ENCODE peak calls at places on chromosomes 11 and 22, in seven cellular contexts. One of them, this sample, is unnamed.

GRCh38 chr22:37148031-37148651 is 1.6 kb downstream of the IL2RB start:
- DNase-seq in fibroblast of villous mesenchyme: no peak
- DNase-seq in GM13976: no peak
- DNase-seq in mucosa of descending colon: no peak
- DNase-seq in pancreas: peak; percentile 33
- DNase-seq in neural progenitor cell: no peak
- DNase-seq in tibial artery: no peak
- DNase-seq in this sample: peak; percentile 39

GRCh38 chr22:27086728-27087450 is 429.5 kb downstream of the MIAT start:
- DNase-seq in fibroblast of villous mesenchyme: no peak
- DNase-seq in GM13976: no peak
- DNase-seq in mucosa of descending colon: no peak
- DNase-seq in pancreas: no peak
- DNase-seq in neural progenitor cell: no peak
- DNase-seq in tibial artery: no peak
- DNase-seq in this sample: no peak

GRCh38 chr11:116224154-116224888 is 548.5 kb downstream of the BUD13 start:
- DNase-seq in fibroblast of villous mesenchyme: peak; percentile 22
- DNase-seq in GM13976: peak; percentile 69
- DNase-seq in mucosa of descending colon: no peak
- DNase-seq in pancreas: no peak
- DNase-seq in neural progenitor cell: peak; percentile 63
- DNase-seq in tibial artery: no peak
- DNase-seq in this sample: peak; percentile 66

GRCh38 chr11:59216654-59217640 is 4.2 kb upstream of the MPEG1 start:
- DNase-seq in fibroblast of villous mesenchyme: peak; percentile 63
- DNase-seq in GM13976: peak; percentile 50
- DNase-seq in mucosa of descending colon: no peak
- DNase-seq in pancreas: no peak
- DNase-seq in neural progenitor cell: no peak
- DNase-seq in tibial artery: no peak
- DNase-seq in this sample: peak; percentile 64

GRCh38 chr11:83035070-83035854 is 36.4 kb downstream of the RAB30 start:
- DNase-seq in fibroblast of villous mesenchyme: peak; percentile 74
- DNase-seq in GM13976: no peak
- DNase-seq in mucosa of descending colon: no peak
- DNase-seq in pancreas: no peak
- DNase-seq in neural progenitor cell: no peak
- DNase-seq in tibial artery: no peak
- DNase-seq in this sample: no peak

GRCh38 chr11:117281159-117281558 is 10.0 kb upstream of the BACE1-AS start:
- DNase-seq in fibroblast of villous mesenchyme: peak; percentile 96
- DNase-seq in GM13976: no peak
- DNase-seq in mucosa of descending colon: no peak
- DNase-seq in pancreas: no peak
- DNase-seq in neural progenitor cell: no peak
- DNase-seq in tibial artery: no peak
- DNase-seq in this sample: no peak

GRCh38 chr11:20934521-20934920 is 265.1 kb downstream of the NELL1 start:
- DNase-seq in fibroblast of villous mesenchyme: no peak
- DNase-seq in GM13976: no peak
- DNase-seq in mucosa of descending colon: no peak
- DNase-seq in pancreas: no peak
- DNase-seq in neural progenitor cell: no peak
- DNase-seq in tibial artery: no peak
- DNase-seq in this sample: no peak

GRCh38 chr22:22015631-22016030 is 33.0 kb upstream of the TOP3B start:
- DNase-seq in fibroblast of villous mesenchyme: no peak
- DNase-seq in GM13976: no peak
- DNase-seq in mucosa of descending colon: no peak
- DNase-seq in pancreas: no peak
- DNase-seq in neural progenitor cell: no peak
- DNase-seq in tibial artery: no peak
- DNase-seq in this sample: no peak

GRCh38 chr22:36386351-36386899 is 1.3 kb downstream of the MYH9 start:
- DNase-seq in fibroblast of villous mesenchyme: no peak
- DNase-seq in GM13976: peak; percentile 79
- DNase-seq in mucosa of descending colon: peak; percentile 78
- DNase-seq in pancreas: peak; percentile 77
- DNase-seq in neural progenitor cell: peak; percentile 79
- DNase-seq in tibial artery: peak; percentile 78
- DNase-seq in this sample: peak; percentile 73

GRCh38 chr22:46336119-46337078 is 885 bp downstream of the TRMU start:
- DNase-seq in fibroblast of villous mesenchyme: peak; percentile 21
- DNase-seq in GM13976: no peak
- DNase-seq in mucosa of descending colon: peak; percentile 62
- DNase-seq in pancreas: peak; percentile 76
- DNase-seq in neural progenitor cell: peak; percentile 70
- DNase-seq in tibial artery: no peak
- DNase-seq in this sample: no peak

GRCh38 chr11:62513651-62514050 is 33.0 kb downstream of the AHNAK start:
- DNase-seq in fibroblast of villous mesenchyme: no peak
- DNase-seq in GM13976: no peak
- DNase-seq in mucosa of descending colon: no peak
- DNase-seq in pancreas: no peak
- DNase-seq in neural progenitor cell: no peak
- DNase-seq in tibial artery: no peak
- DNase-seq in this sample: no peak

GRCh38 chr11:110689306-110689705 is 22.9 kb downstream of the ARHGAP20 start:
- DNase-seq in fibroblast of villous mesenchyme: no peak
- DNase-seq in GM13976: no peak
- DNase-seq in mucosa of descending colon: no peak
- DNase-seq in pancreas: no peak
- DNase-seq in neural progenitor cell: no peak
- DNase-seq in tibial artery: no peak
- DNase-seq in this sample: no peak

GRCh38 chr11:63132985-63133775 is 10.8 kb downstream of the SLC22A24 start:
- DNase-seq in fibroblast of villous mesenchyme: no peak
- DNase-seq in GM13976: no peak
- DNase-seq in mucosa of descending colon: no peak
- DNase-seq in pancreas: peak; percentile 24
- DNase-seq in neural progenitor cell: peak; percentile 17
- DNase-seq in tibial artery: no peak
- DNase-seq in this sample: no peak

GRCh38 chr11:2143652-2144548 is 4.7 kb upstream of the IGF2 start:
- DNase-seq in fibroblast of villous mesenchyme: no peak
- DNase-seq in GM13976: no peak
- DNase-seq in mucosa of descending colon: no peak
- DNase-seq in pancreas: peak; percentile 49
- DNase-seq in neural progenitor cell: peak; percentile 69
- DNase-seq in tibial artery: no peak
- DNase-seq in this sample: no peak

GRCh38 chr11:87425943-87426342 is 388.2 kb downstream of the TMEM135 start:
- DNase-seq in fibroblast of villous mesenchyme: no peak
- DNase-seq in GM13976: no peak
- DNase-seq in mucosa of descending colon: no peak
- DNase-seq in pancreas: no peak
- DNase-seq in neural progenitor cell: no peak
- DNase-seq in tibial artery: no peak
- DNase-seq in this sample: no peak

GRCh38 chr11:73324116-73324515 is 16.0 kb downstream of the ARHGEF17 start:
- DNase-seq in fibroblast of villous mesenchyme: no peak
- DNase-seq in GM13976: no peak
- DNase-seq in mucosa of descending colon: no peak
- DNase-seq in pancreas: no peak
- DNase-seq in neural progenitor cell: no peak
- DNase-seq in tibial artery: no peak
- DNase-seq in this sample: no peak

GRCh38 chr11:34358258-34358665 is 452 bp upstream of the ABTB2 start:
- DNase-seq in fibroblast of villous mesenchyme: peak; percentile 54
- DNase-seq in GM13976: no peak
- DNase-seq in mucosa of descending colon: peak; percentile 78
- DNase-seq in pancreas: peak; percentile 80
- DNase-seq in neural progenitor cell: peak; percentile 83
- DNase-seq in tibial artery: peak; percentile 83
- DNase-seq in this sample: no peak

GRCh38 chr22:16957781-16958180 is 50.2 kb downstream of the GAB4 start:
- DNase-seq in fibroblast of villous mesenchyme: no peak
- DNase-seq in GM13976: no peak
- DNase-seq in mucosa of descending colon: no peak
- DNase-seq in pancreas: no peak
- DNase-seq in neural progenitor cell: no peak
- DNase-seq in tibial artery: no peak
- DNase-seq in this sample: peak; percentile 13

GRCh38 chr11:46524201-46524600 is 69.6 kb downstream of the AMBRA1 start:
- DNase-seq in fibroblast of villous mesenchyme: no peak
- DNase-seq in GM13976: no peak
- DNase-seq in mucosa of descending colon: no peak
- DNase-seq in pancreas: no peak
- DNase-seq in neural progenitor cell: no peak
- DNase-seq in tibial artery: no peak
- DNase-seq in this sample: no peak

GRCh38 chr11:10617551-10617950 is 49.1 kb upstream of the LYVE1 start:
- DNase-seq in fibroblast of villous mesenchyme: no peak
- DNase-seq in GM13976: no peak
- DNase-seq in mucosa of descending colon: no peak
- DNase-seq in pancreas: no peak
- DNase-seq in neural progenitor cell: no peak
- DNase-seq in tibial artery: no peak
- DNase-seq in this sample: no peak

GRCh38 chr11:59199546-59200420 is 12.9 kb downstream of the MPEG1 start:
- DNase-seq in fibroblast of villous mesenchyme: no peak
- DNase-seq in GM13976: peak; percentile 60
- DNase-seq in mucosa of descending colon: no peak
- DNase-seq in pancreas: no peak
- DNase-seq in neural progenitor cell: no peak
- DNase-seq in tibial artery: no peak
- DNase-seq in this sample: peak; percentile 58

GRCh38 chr22:42644422-42645340 is 4.3 kb upstream of the ATP5MGL start:
- DNase-seq in fibroblast of villous mesenchyme: peak; percentile 58
- DNase-seq in GM13976: no peak
- DNase-seq in mucosa of descending colon: peak; percentile 59
- DNase-seq in pancreas: peak; percentile 79
- DNase-seq in neural progenitor cell: no peak
- DNase-seq in tibial artery: peak; percentile 88
- DNase-seq in this sample: no peak

GRCh38 chr22:43181321-43182076 is 5.4 kb downstream of the TTLL12 start:
- DNase-seq in fibroblast of villous mesenchyme: no peak
- DNase-seq in GM13976: no peak
- DNase-seq in mucosa of descending colon: no peak
- DNase-seq in pancreas: no peak
- DNase-seq in neural progenitor cell: no peak
- DNase-seq in tibial artery: no peak
- DNase-seq in this sample: no peak

GRCh38 chr11:8604078-8604723 is 10.2 kb upstream of the STK33 start:
- DNase-seq in fibroblast of villous mesenchyme: peak; percentile 100
- DNase-seq in GM13976: peak; percentile 67
- DNase-seq in mucosa of descending colon: peak; percentile 72
- DNase-seq in pancreas: no peak
- DNase-seq in neural progenitor cell: peak; percentile 72
- DNase-seq in tibial artery: peak; percentile 71
- DNase-seq in this sample: peak; percentile 66
- TF ChIP-seq CTCF in fibroblast of villous mesenchyme: peak; percentile 83
- TF ChIP-seq CTCF in GM13976: peak; percentile 85
- TF ChIP-seq CTCF in mucosa of descending colon: peak; percentile 47
- TF ChIP-seq CTCF in pancreas: peak; percentile 34
- TF ChIP-seq CTCF in neural progenitor cell: peak; percentile 87
- TF ChIP-seq CTCF in tibial artery: peak; percentile 47
- TF ChIP-seq CTCF in this sample: peak; percentile 87

GRCh38 chr22:50625568-50626313 is 2.2 kb downstream of the ARSA start:
- DNase-seq in fibroblast of villous mesenchyme: no peak
- DNase-seq in GM13976: no peak
- DNase-seq in mucosa of descending colon: no peak
- DNase-seq in pancreas: peak; percentile 81
- DNase-seq in neural progenitor cell: peak; percentile 50
- DNase-seq in tibial artery: no peak
- DNase-seq in this sample: no peak
- TF ChIP-seq CTCF in fibroblast of villous mesenchyme: no peak
- TF ChIP-seq CTCF in GM13976: peak; percentile 14
- TF ChIP-seq CTCF in mucosa of descending colon: no peak
- TF ChIP-seq CTCF in pancreas: no peak
- TF ChIP-seq CTCF in neural progenitor cell: peak; percentile 41
- TF ChIP-seq CTCF in tibial artery: no peak
- TF ChIP-seq CTCF in this sample: no peak

DNA sequence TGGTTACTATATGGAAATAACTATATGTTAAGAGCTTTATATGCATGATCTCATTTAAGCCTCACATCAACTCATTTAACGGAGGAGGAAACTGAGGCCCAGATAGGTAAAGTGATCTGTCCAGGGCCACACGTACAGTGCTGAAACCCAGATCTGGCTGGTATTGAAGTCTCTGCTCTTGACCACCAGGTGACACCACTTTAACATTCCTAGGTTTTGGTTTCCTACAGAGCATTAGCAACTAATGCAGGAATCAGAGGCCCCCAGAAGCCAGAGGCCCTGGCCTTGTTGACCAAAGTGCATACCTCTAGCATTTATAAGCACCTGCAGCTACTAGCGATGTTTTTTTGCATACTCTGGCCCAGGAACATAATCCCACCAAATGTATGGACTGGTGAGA is 12.9 kb upstream of the LIMK2 start:
- DNase-seq in fibroblast of villous mesenchyme: no peak
- DNase-seq in GM13976: no peak
- DNase-seq in mucosa of descending colon: no peak
- DNase-seq in pancreas: no peak
- DNase-seq in neural progenitor cell: no peak
- DNase-seq in tibial artery: no peak
- DNase-seq in this sample: no peak
- TF ChIP-seq CTCF in fibroblast of villous mesenchyme: peak; percentile 24
- TF ChIP-seq CTCF in GM13976: no peak
- TF ChIP-seq CTCF in mucosa of descending colon: no peak
- TF ChIP-seq CTCF in pancreas: no peak
- TF ChIP-seq CTCF in neural progenitor cell: peak; percentile 21
- TF ChIP-seq CTCF in tibial artery: no peak
- TF ChIP-seq CTCF in this sample: no peak

GRCh38 chr11:88494857-88495256 is 157.3 kb upstream of the CTSC start:
- DNase-seq in fibroblast of villous mesenchyme: no peak
- DNase-seq in GM13976: no peak
- DNase-seq in mucosa of descending colon: no peak
- DNase-seq in pancreas: no peak
- DNase-seq in neural progenitor cell: peak; percentile 24
- DNase-seq in tibial artery: no peak
- DNase-seq in this sample: no peak
- TF ChIP-seq CTCF in fibroblast of villous mesenchyme: peak; percentile 14
- TF ChIP-seq CTCF in GM13976: no peak
- TF ChIP-seq CTCF in mucosa of descending colon: no peak
- TF ChIP-seq CTCF in pancreas: no peak
- TF ChIP-seq CTCF in neural progenitor cell: peak; percentile 22
- TF ChIP-seq CTCF in tibial artery: no peak
- TF ChIP-seq CTCF in this sample: peak; percentile 12

GRCh38 chr22:24270556-24271405 is at the start of gene SPECC1L:
- DNase-seq in fibroblast of villous mesenchyme: peak; percentile 94
- DNase-seq in GM13976: peak; percentile 95
- DNase-seq in mucosa of descending colon: peak; percentile 96
- DNase-seq in pancreas: peak; percentile 99
- DNase-seq in neural progenitor cell: peak; percentile 97
- DNase-seq in tibial artery: peak; percentile 97
- DNase-seq in this sample: peak; percentile 94
- TF ChIP-seq CTCF in fibroblast of villous mesenchyme: peak; percentile 11
- TF ChIP-seq CTCF in GM13976: peak; percentile 10
- TF ChIP-seq CTCF in mucosa of descending colon: peak; percentile 12
- TF ChIP-seq CTCF in pancreas: no peak
- TF ChIP-seq CTCF in neural progenitor cell: peak; percentile 9
- TF ChIP-seq CTCF in tibial artery: peak; percentile 13
- TF ChIP-seq CTCF in this sample: no peak

GRCh38 chr11:48207881-48208280 is 8.7 kb upstream of the OR4B1 start:
- DNase-seq in fibroblast of villous mesenchyme: no peak
- DNase-seq in GM13976: no peak
- DNase-seq in mucosa of descending colon: no peak
- DNase-seq in pancreas: no peak
- DNase-seq in neural progenitor cell: no peak
- DNase-seq in tibial artery: no peak
- DNase-seq in this sample: no peak

GRCh38 chr11:48210052-48210451 is 6.6 kb upstream of the OR4B1 start:
- DNase-seq in fibroblast of villous mesenchyme: peak; percentile 7
- DNase-seq in GM13976: no peak
- DNase-seq in mucosa of descending colon: no peak
- DNase-seq in pancreas: no peak
- DNase-seq in neural progenitor cell: no peak
- DNase-seq in tibial artery: no peak
- DNase-seq in this sample: no peak
- TF ChIP-seq CTCF in fibroblast of villous mesenchyme: peak; percentile 33
- TF ChIP-seq CTCF in GM13976: no peak
- TF ChIP-seq CTCF in mucosa of descending colon: no peak
- TF ChIP-seq CTCF in pancreas: no peak
- TF ChIP-seq CTCF in neural progenitor cell: no peak
- TF ChIP-seq CTCF in tibial artery: no peak
- TF ChIP-seq CTCF in this sample: no peak